ENCODE peak calls at places on chromosomes 12 and 14, in seven cellular contexts. Y is ascending aorta; O is heart right ventricle; I is Peyer's patch; R is pancreas; V is CD8-positive, alpha-beta memory T cell; K is psoas muscle. Z is an unnamed sample. For H3K4me1, the result is how much of the 10 kb centered on the place peaks cover.

GRCh38 chr12:7102582-7102981 is 6.4 kb downstream of the C1RL start:
- DNase-seq in K (no peak), I (no peak), O (no peak), Y (no peak), V (no peak), R (no peak), Z (no peak)

GRCh38 chr12:117645473-117645872 is 284.0 kb upstream of the NOS1 start:
- DNase-seq in O (no peak), V (no peak), K (no peak), I (no peak), Y (no peak), R (no peak), Z (no peak)

GRCh38 chr12:106679576-106679975 is 94.9 kb upstream of the RIC8B start:
- DNase-seq in O (no peak), I (no peak), V (no peak), K (no peak), R (no peak), Y (no peak), Z (no peak)

GRCh38 chr12:62933220-62933870 is 1.6 kb downstream of the PPM1H start:
- DNase-seq in I (peak), Y (no peak), K (peak), V (no peak), O (peak), R (peak), Z (no peak)

GRCh38 chr12:4407136-4407535 is 27.6 kb upstream of the FGF23 start:
- DNase-seq in Y (no peak), V (no peak), I (no peak), R (no peak), O (no peak), K (no peak), Z (no peak)

GRCh38 chr12:124015791-124016510 is 42.9 kb downstream of the ZNF664 start:
- DNase-seq in R (no peak), V (no peak), K (no peak), I (no peak), Y (no peak), O (no peak), Z (no peak)

GRCh38 chr12:127280393-127281275 is 986.3 kb upstream of the TMEM132C start:
- DNase-seq in K (peak), Y (no peak), I (peak), V (peak), R (peak), O (peak), Z (peak)

GRCh38 chr12:89960607-89961394 is 252.2 kb upstream of the ATP2B1 start:
- DNase-seq in K (no peak), Y (no peak), I (no peak), R (no peak), V (no peak), O (no peak), Z (no peak)

GRCh38 chr12:48817957-48818830 is at the start of gene CACNB3:
- DNase-seq in R (peak), I (peak), V (peak), K (peak), Y (no peak), O (peak), Z (peak)

GRCh38 chr14:69260979-69261605 is 1.1 kb downstream of the GALNT16 start:
- DNase-seq in V (no peak), O (peak), K (peak), I (peak), R (peak), Y (no peak), Z (peak)

GRCh38 chr12:123472438-123472849 is 14.5 kb downstream of the SNRNP35 start:
- DNase-seq in V (no peak), K (no peak), O (no peak), I (no peak), Y (no peak), R (no peak), Z (no peak)

GRCh38 chr14:65860956-65861631 is 448.6 kb downstream of the FUT8 start:
- DNase-seq in V (no peak), K (no peak), I (no peak), R (no peak), O (no peak), Y (no peak), Z (peak)

GRCh38 chr14:91870001-91870400 is 2.7 kb upstream of the TC2N start:
- DNase-seq in O (no peak), Y (no peak), V (peak), I (no peak), R (no peak), K (no peak), Z (peak)

GRCh38 chr12:130526813-130527212 is 189.1 kb downstream of the PIWIL1 start:
- DNase-seq in R (no peak), I (no peak), K (peak), Y (no peak), O (no peak), V (no peak), Z (no peak)

GRCh38 chr14:45377201-45377600 is 124.2 kb upstream of the MIS18BP1 start:
- DNase-seq in R (no peak), K (no peak), I (no peak), Y (no peak), O (no peak), V (no peak), Z (no peak)

GRCh38 chr12:108519558-108519957 is 4.5 kb downstream of the FICD start:
- DNase-seq in R (no peak), V (no peak), K (no peak), Y (no peak), I (no peak), O (no peak), Z (no peak)

GRCh38 chr12:14776236-14776959 is 26.9 kb downstream of the WBP11 start:
- DNase-seq in K (no peak), R (no peak), Y (no peak), I (no peak), O (no peak), V (no peak), Z (no peak)

GRCh38 chr12:126397071-126397571 is 1331.9 kb downstream of the AACS start:
- DNase-seq in I (no peak), V (no peak), Y (no peak), R (no peak), K (no peak), O (no peak), Z (no peak)

GRCh38 chr12:52349196-52349595 is 18.1 kb downstream of the KRT85 start:
- DNase-seq in Y (no peak), I (no peak), V (no peak), K (no peak), O (no peak), R (no peak), Z (no peak)

GRCh38 chr14:104307627-104308401 is 169.4 kb downstream of the KIF26A start:
- DNase-seq in K (peak), R (no peak), Y (no peak), I (peak), V (peak), O (no peak), Z (no peak)

GRCh38 chr14:91830777-91831176 is 36.6 kb downstream of the TC2N start:
- DNase-seq in O (no peak), V (no peak), R (peak), Y (no peak), I (no peak), K (no peak), Z (no peak)

GRCh38 chr14:58275527-58276190 is 22.7 kb upstream of the ARID4A start:
- DNase-seq in K (no peak), R (no peak), Y (no peak), O (no peak), I (no peak), V (no peak), Z (no peak)

GRCh38 chr14:97218713-97219355 is 421.7 kb downstream of the VRK1 start:
- DNase-seq in Y (no peak), R (no peak), O (peak), I (no peak), K (no peak), V (peak), Z (no peak)

GRCh38 chr12:46219892-46220655 is 48.8 kb downstream of the SLC38A1 start:
- DNase-seq in R (no peak), O (no peak), V (peak), Y (no peak), K (no peak), I (no peak), Z (no peak)

GRCh38 chr14:22803575-22803974 is 11.7 kb downstream of the SLC7A7 start:
- DNase-seq in Y (no peak), V (no peak), R (no peak), K (no peak), I (no peak), O (no peak), Z (no peak)

GRCh38 chr12:76623929-76624328 is 64.4 kb upstream of the OSBPL8 start:
- DNase-seq in R (no peak), K (no peak), V (no peak), I (no peak), Y (no peak), O (no peak), Z (no peak)

GRCh38 chr12:47801904-47802246 is 17.8 kb downstream of the HDAC7 start:
- DNase-seq in O (no peak), V (no peak), I (no peak), K (no peak), R (no peak), Y (no peak), Z (no peak)

GRCh38 chr12:67299526-67299925 is 30.4 kb downstream of the CAND1 start:
- DNase-seq in I (no peak), O (no peak), K (no peak), R (no peak), Y (no peak), V (no peak), Z (no peak)

GRCh38 chr14:101564819-101565698 is 3.8 kb downstream of the DIO3 start:
- DNase-seq in K (peak), V (no peak), I (peak), Y (no peak), O (no peak), R (no peak), Z (no peak)

GRCh38 chr12:2264622-2265306 is 212.0 kb downstream of the CACNA1C start:
- DNase-seq in I (no peak), V (no peak), Y (no peak), K (peak), R (no peak), O (no peak), Z (no peak)

GRCh38 chr12:88505696-88506095 is 74.6 kb downstream of the KITLG start:
- DNase-seq in R (no peak), V (no peak), Y (no peak), O (no peak), I (no peak), K (no peak), Z (no peak)

GRCh38 chr14:102085503-102085902 is 1.3 kb downstream of the HSP90AA1 start:
- DNase-seq in V (no peak), R (no peak), K (no peak), O (no peak), Y (no peak), I (no peak), Z (no peak)

GRCh38 chr14:101475468-101476257 is 85.6 kb upstream of the DIO3 start:
- DNase-seq in R (peak), O (no peak), V (peak), I (peak), Y (no peak), K (no peak), Z (no peak)

GRCh38 chr14:24366664-24367505 is 1.1 kb upstream of the NFATC4 start:
- DNase-seq in Y (peak), V (peak), R (peak), O (peak), K (peak), I (peak), Z (peak)

GRCh38 chr14:89720741-89721315 is 233.7 kb downstream of the EFCAB11 start:
- DNase-seq in V (peak), I (peak), Y (peak), R (no peak), K (peak), O (peak), Z (peak)

GRCh38 chr14:104989951-104990303 is 4.3 kb downstream of the CLBA1 start:
- DNase-seq in R (no peak), K (no peak), I (peak), V (no peak), Y (no peak), O (no peak), Z (no peak)

DNA sequence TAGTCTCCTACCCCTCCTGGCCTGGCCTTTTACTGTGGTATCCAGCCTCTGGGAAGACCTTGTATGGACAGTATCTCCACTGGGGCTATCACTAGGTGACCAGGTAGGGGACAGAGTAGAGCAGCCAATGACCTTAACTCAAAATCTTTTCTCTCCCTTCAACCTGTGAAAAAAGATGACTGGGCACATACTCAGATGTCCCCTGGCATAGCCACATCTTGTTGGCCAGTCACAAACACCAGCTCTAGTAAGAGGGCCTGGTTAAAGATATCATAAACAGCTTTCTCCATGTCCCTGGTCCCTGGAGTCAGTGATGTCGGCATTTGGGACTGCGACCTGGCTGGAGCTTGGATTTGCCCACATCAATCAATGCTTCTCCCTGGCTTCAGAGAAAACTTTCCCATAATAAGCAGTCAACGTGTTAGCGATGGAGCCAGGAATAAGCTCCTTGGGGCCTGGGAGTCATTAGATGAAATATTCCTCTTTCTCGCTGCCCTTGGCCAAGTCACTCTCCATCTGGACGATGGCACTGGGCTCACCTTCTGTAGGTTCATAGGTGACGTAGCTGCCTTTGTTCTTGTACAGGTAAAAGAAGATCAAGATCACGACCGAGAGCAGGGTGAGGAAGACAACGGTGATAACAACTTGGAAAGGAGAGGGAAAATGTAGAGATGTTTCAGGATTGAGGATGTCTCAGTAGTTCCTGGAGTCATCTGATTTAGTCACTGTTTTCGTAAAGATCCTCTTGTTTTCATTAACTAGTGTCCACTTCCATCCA is 7.0 kb downstream of the DAZAP2 start:
- DNase-seq in K (no peak), R (no peak), I (no peak), V (no peak), O (no peak), Y (no peak), Z (no peak)
- H3K4me1 ChIP-seq in K (under half), R (under half), I (under half), V (half or more), O (under half), Y (under half), Z (half or more)

DNA sequence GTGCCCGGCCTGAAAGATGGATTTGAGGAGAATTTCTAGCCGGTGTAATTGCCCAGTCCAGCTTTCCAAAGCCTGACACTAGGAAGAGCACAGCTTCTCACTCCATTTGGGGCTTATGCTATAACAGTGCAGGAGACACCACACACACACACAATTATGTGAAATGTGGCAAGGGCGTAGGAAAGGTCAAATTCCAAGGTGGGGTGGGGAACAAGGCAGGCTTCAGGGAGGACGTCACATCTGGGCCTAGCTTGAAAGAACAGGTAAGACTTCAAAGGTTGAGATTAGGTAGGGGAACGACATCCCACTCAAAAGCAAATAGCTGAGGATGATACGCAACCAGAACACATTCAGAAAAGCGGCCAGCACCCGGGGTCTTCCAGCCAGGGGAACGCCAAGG is 11.6 kb downstream of the RAB35 start:
- DNase-seq in K (no peak), R (no peak), O (no peak), Y (no peak), V (no peak), I (no peak), Z (no peak)
- H3K27ac ChIP-seq in K (no peak), R (no peak), O (no peak), Y (no peak), V (no peak), I (no peak), Z (no peak)

DNA sequence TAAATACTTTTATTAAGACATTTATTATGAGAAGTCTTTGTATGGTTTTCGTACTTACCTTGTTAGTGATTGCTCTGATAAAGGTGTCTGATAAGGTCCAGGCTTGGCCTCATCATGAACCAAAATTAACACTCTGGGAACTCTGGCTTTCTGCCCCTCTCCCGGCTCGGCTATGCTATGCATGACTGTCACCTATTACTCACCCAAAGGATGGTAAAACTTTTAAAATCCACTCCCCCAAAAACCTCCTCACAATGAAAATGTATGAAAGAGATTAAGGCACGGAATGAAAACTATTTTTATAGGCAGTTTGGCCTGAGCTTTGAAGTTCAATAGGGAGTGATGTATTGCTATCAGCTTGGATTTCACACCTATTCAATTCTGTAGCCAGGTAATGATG is 217.3 kb upstream of the TBX3 start:
- DNase-seq in K (no peak), I (no peak), V (no peak), O (no peak), R (no peak), Y (no peak), Z (no peak)
- H3K4me1 ChIP-seq in K (under half), I (under half), V (under half), O (under half), R (under half), Y (under half), Z (under half)

DNA sequence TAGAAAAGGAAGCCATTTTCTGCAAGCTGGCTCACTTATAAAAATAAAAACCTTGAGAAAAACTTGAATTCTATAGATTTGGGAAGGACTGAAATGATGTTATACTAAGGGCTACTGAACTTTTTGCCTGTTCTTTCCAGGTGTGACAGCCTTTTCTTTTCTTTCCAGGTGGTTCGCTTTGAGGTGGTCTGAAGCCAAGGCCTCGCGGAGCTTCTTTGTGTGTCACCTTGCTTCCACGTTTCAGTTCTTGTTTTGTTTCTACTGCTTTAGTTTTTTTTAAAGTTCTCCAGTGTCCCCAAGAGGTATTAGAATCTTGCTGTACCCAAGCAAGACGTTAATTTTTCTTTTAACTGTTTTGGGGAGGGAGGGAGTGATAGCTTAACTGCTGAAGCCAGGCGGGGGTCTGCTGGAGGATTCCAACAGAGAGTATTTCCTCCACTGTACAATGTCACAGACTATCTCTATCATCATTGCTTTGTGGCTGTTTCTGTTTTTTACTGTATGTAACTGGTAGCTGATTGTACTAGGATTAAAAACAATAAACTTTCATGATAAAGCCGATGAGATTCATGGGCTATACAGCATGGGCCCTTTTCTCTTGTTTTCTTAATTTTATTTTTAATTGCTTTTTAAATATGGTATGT is 40.2 kb downstream of the PROX2 start:
- DNase-seq in K (no peak), R (no peak), O (no peak), V (no peak), Y (no peak), I (no peak), Z (no peak)
- H3K27ac ChIP-seq in K (no peak), R (no peak), O (no peak), V (no peak), Y (no peak), I (no peak), Z (peak)

GRCh38 chr12:11758838-11759509 is 109.5 kb downstream of the ETV6 start:
- DNase-seq in Y (no peak), R (no peak), K (no peak), I (no peak), O (no peak), V (no peak), Z (no peak)
- H3K4me1 ChIP-seq in Y (under half), R (under half), K (half or more), I (under half), O (under half), V (under half), Z (under half)

GRCh38 chr12:122067548-122067947 is 11.0 kb upstream of the MLXIP start:
- DNase-seq in R (no peak), Y (no peak), K (no peak), V (no peak), O (no peak), I (no peak), Z (no peak)
- H3K27ac ChIP-seq in R (no peak), Y (no peak), K (no peak), V (no peak), O (no peak), I (peak), Z (no peak)

Z was measured in naive thymus-derived CD4-positive, alpha-beta T cell.